ENCODE peak calls at places on chromosomes 12 and 14, in eight cellular contexts. T, G, S, Y, U, E, C and P are unnamed samples. For H3K4me1, the result is how much of the 10 kb centered on the place peaks cover.

GRCh38 chr12:111337371-111337770 is 31.5 kb downstream of the PHETA1 start:
- DNase-seq in T (no peak), G (no peak), S (no peak), Y (no peak), U (no peak), E (no peak), C (no peak), P (no peak)

GRCh38 chr12:123150804-123151678 is at the start of gene PITPNM2:
- DNase-seq in T (peak), G (peak), S (peak), Y (peak), U (peak), E (peak), C (peak), P (peak)

GRCh38 chr12:104944252-104944651 is 13.8 kb downstream of the SLC41A2 start:
- DNase-seq in T (no peak), G (no peak), S (no peak), Y (no peak), U (no peak), E (no peak), C (no peak), P (no peak)

GRCh38 chr12:66598081-66598480 is 80.8 kb downstream of the GRIP1 start:
- DNase-seq in T (no peak), G (no peak), S (no peak), Y (no peak), U (no peak), E (no peak), C (no peak), P (no peak)

GRCh38 chr14:94550041-94550440 is 11.2 kb upstream of the SERPINA4 start:
- DNase-seq in T (no peak), G (peak), S (no peak), Y (no peak), U (no peak), E (no peak), C (no peak), P (no peak)

GRCh38 chr14:72613975-72614319 is 280.0 kb downstream of the DPF3 start:
- DNase-seq in T (no peak), G (no peak), S (no peak), Y (no peak), U (no peak), E (no peak), C (no peak), P (no peak)

GRCh38 chr14:102870994-102871831 is 51.2 kb upstream of the AMN start:
- DNase-seq in T (no peak), G (no peak), S (no peak), Y (no peak), U (no peak), E (no peak), C (peak), P (no peak)

GRCh38 chr14:61524211-61524806 is 171.0 kb upstream of the HIF1A start:
- DNase-seq in T (no peak), G (no peak), S (no peak), Y (no peak), U (no peak), E (no peak), C (peak), P (peak)

GRCh38 chr14:65281991-65282908 is 130.3 kb upstream of the FUT8 start:
- DNase-seq in T (no peak), G (peak), S (no peak), Y (no peak), U (no peak), E (no peak), C (peak), P (no peak)

GRCh38 chr14:30240685-30241084 is 313.0 kb upstream of the PRKD1 start:
- DNase-seq in T (no peak), G (no peak), S (no peak), Y (no peak), U (no peak), E (no peak), C (no peak), P (no peak)

GRCh38 chr12:29580971-29581370 is 83.5 kb upstream of the OVCH1 start:
- DNase-seq in T (no peak), G (no peak), S (no peak), Y (no peak), U (no peak), E (no peak), C (no peak), P (no peak)

GRCh38 chr12:62700091-62700490 is 233.5 kb downstream of the MON2 start:
- DNase-seq in T (no peak), G (no peak), S (no peak), Y (no peak), U (no peak), E (no peak), C (no peak), P (no peak)

GRCh38 chr14:22098435-22098834 is 424.8 kb upstream of the OR4E1 start:
- DNase-seq in T (no peak), G (no peak), S (no peak), Y (no peak), U (no peak), E (no peak), C (no peak), P (no peak)

GRCh38 chr12:8661751-8662150 is 875 bp downstream of the MFAP5 start:
- DNase-seq in T (no peak), G (no peak), S (no peak), Y (no peak), U (no peak), E (no peak), C (no peak), P (no peak)

GRCh38 chr12:12086975-12087692 is 16.4 kb downstream of the BCL2L14 start:
- DNase-seq in T (no peak), G (peak), S (no peak), Y (no peak), U (no peak), E (no peak), C (no peak), P (no peak)

GRCh38 chr14:69945347-69945746 is 66.1 kb downstream of the SMOC1 start:
- DNase-seq in T (no peak), G (no peak), S (no peak), Y (no peak), U (no peak), E (no peak), C (no peak), P (no peak)

GRCh38 chr12:96811083-96811482 is 96.0 kb upstream of the NEDD1 start:
- DNase-seq in T (no peak), G (no peak), S (no peak), Y (no peak), U (no peak), E (no peak), C (no peak), P (no peak)

GRCh38 chr12:110100315-110100970 is 23.7 kb upstream of the IFT81 start:
- DNase-seq in T (peak), G (peak), S (no peak), Y (peak), U (peak), E (peak), C (peak), P (peak)

GRCh38 chr14:39351708-39352107 is 80.5 kb downstream of the FBXO33 start:
- DNase-seq in T (no peak), G (no peak), S (no peak), Y (no peak), U (no peak), E (no peak), C (no peak), P (no peak)

GRCh38 chr12:124002021-124002640 is 29.1 kb downstream of the ZNF664 start:
- DNase-seq in T (no peak), G (no peak), S (no peak), Y (peak), U (no peak), E (no peak), C (no peak), P (no peak)

GRCh38 chr12:101678081-101678480 is 19.4 kb upstream of the CHPT1 start:
- DNase-seq in T (no peak), G (no peak), S (no peak), Y (no peak), U (no peak), E (no peak), C (no peak), P (no peak)

GRCh38 chr12:79522237-79522636 is 168.5 kb downstream of the PAWR start:
- DNase-seq in T (no peak), G (peak), S (no peak), Y (no peak), U (no peak), E (no peak), C (no peak), P (no peak)

GRCh38 chr14:103507751-103508150 is 14.9 kb downstream of the CKB start:
- DNase-seq in T (no peak), G (no peak), S (no peak), Y (no peak), U (peak), E (no peak), C (no peak), P (no peak)

GRCh38 chr12:116127858-116128257 is 149.6 kb downstream of the MED13L start:
- DNase-seq in T (no peak), G (peak), S (no peak), Y (no peak), U (no peak), E (no peak), C (no peak), P (no peak)

GRCh38 chr14:74619672-74620131 is 7.7 kb upstream of the LTBP2 start:
- DNase-seq in T (peak), G (no peak), S (peak), Y (no peak), U (peak), E (no peak), C (peak), P (peak)

GRCh38 chr14:105588236-105588860 is 62.0 kb downstream of the TMEM121 start:
- DNase-seq in T (peak), G (no peak), S (peak), Y (no peak), U (no peak), E (no peak), C (no peak), P (no peak)

GRCh38 chr12:58159941-58160340 is 218.6 kb downstream of the ATP23 start:
- DNase-seq in T (no peak), G (no peak), S (no peak), Y (no peak), U (no peak), E (no peak), C (no peak), P (no peak)

GRCh38 chr12:62520361-62520760 is 53.7 kb downstream of the MON2 start:
- DNase-seq in T (no peak), G (no peak), S (no peak), Y (no peak), U (no peak), E (no peak), C (no peak), P (no peak)

GRCh38 chr12:112839386-112839972 is 47.9 kb downstream of the RPH3A start:
- DNase-seq in T (no peak), G (no peak), S (no peak), Y (peak), U (no peak), E (no peak), C (no peak), P (no peak)

GRCh38 chr14:35366521-35366976 is 38.0 kb downstream of the NFKBIA start:
- DNase-seq in T (no peak), G (no peak), S (no peak), Y (no peak), U (no peak), E (no peak), C (no peak), P (no peak)

GRCh38 chr12:101698782-101699347 is 1.4 kb downstream of the CHPT1 start:
- DNase-seq in T (no peak), G (no peak), S (peak), Y (no peak), U (no peak), E (peak), C (no peak), P (peak)

GRCh38 chr14:36510078-36510799 is 9.8 kb downstream of the NKX2-1 start:
- DNase-seq in T (no peak), G (peak), S (no peak), Y (no peak), U (no peak), E (peak), C (no peak), P (no peak)

GRCh38 chr14:60161176-60162107 is 3.8 kb downstream of the DHRS7 start:
- DNase-seq in T (no peak), G (no peak), S (no peak), Y (no peak), U (no peak), E (no peak), C (no peak), P (no peak)

GRCh38 chr12:101235686-101236085 is 25.6 kb upstream of the SLC5A8 start:
- DNase-seq in T (no peak), G (no peak), S (no peak), Y (no peak), U (no peak), E (no peak), C (no peak), P (no peak)

GRCh38 chr14:30330452-30330851 is 228.5 kb upstream of the G2E3 start:
- DNase-seq in T (no peak), G (no peak), S (no peak), Y (no peak), U (no peak), E (peak), C (no peak), P (peak)

GRCh38 chr14:71600309-71600708 is 331.9 kb upstream of the RGS6 start:
- DNase-seq in T (no peak), G (no peak), S (no peak), Y (no peak), U (no peak), E (no peak), C (no peak), P (no peak)

GRCh38 chr14:103332143-103332919 is 1.7 kb upstream of the EIF5 start:
- DNase-seq in T (no peak), G (peak), S (no peak), Y (no peak), U (no peak), E (no peak), C (no peak), P (no peak)

GRCh38 chr12:109191621-109192250 is 75.3 kb downstream of the ACACB start:
- DNase-seq in T (no peak), G (no peak), S (no peak), Y (no peak), U (no peak), E (no peak), C (no peak), P (no peak)

GRCh38 chr12:111430418-111431353 is 25.0 kb downstream of the SH2B3 start:
- DNase-seq in T (no peak), G (no peak), S (peak), Y (no peak), U (no peak), E (no peak), C (peak), P (no peak)

GRCh38 chr12:29794869-29795268 is 11.1 kb upstream of the TMTC1 start:
- DNase-seq in T (no peak), G (no peak), S (no peak), Y (no peak), U (no peak), E (no peak), C (no peak), P (no peak)

DNA sequence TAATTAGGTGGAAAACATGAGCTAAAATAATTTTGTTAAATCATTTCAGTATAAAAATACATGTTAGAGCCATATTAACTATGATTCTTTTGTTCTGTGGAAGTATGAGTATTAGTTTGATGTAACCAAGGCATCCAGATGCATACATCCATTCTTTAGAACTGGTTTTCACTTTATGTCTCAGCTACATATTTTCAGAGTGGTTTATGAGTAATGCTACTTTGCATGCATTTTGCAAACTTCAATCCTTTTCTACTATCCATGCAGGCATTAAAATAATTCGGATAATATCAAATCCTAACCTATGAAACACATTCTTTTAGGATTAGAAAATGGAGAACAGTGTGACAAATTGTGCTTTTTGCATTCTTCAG is 27.7 kb downstream of the MSRB3 start:
- DNase-seq in T (no peak), G (no peak), S (no peak), Y (no peak), U (no peak), E (no peak), C (no peak), P (no peak)
- H3K4me1 ChIP-seq in T (under half), G (under half), S (under half), Y (under half), U (under half), E (under half), C (half or more), P (under half)

DNA sequence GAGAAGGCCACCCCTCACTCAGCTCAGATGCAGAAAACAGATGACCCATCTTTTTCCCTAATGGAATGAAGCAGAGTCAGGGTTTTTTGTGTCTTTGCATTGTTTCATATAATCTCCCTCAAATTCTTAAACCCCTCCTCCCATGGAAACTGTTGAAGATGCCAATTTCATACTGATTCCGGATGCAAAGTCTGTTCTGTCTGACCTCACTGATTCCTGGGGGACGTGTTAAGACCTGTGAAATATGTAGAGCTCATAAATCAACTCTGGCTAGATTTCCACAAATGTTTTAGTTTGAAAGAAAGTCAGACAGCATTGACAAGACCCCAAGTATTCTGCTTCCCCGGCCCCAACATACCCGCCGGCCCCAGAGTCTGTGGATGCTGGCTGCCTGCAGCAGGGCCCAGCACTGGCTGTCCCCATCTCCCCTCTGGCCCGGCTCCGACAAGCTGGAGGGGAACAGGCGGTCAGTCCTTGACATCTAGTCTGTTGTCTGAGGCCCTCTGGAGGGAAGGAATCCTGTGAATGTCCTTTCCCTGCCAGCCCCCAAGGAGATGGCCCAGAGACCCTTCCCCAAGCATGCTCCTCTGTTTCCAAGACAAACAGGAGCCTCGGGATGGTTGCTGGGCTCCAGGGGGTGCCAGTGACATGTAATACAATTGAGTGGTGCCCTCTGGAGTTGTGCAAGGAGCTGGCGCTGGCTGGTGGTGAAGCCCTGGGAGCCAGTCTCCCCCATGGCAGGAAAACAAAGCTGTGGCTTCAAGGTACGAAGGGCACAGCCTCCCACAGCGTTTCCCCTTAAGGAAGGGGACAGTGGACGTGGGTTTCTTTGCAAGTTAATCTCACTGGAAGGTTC is 22.4 kb downstream of the FBLN5 start:
- DNase-seq in T (no peak), G (no peak), S (no peak), Y (no peak), U (no peak), E (no peak), C (no peak), P (no peak)
- H3K27ac ChIP-seq in T (no peak), G (no peak), S (no peak), Y (no peak), U (no peak), E (no peak), C (peak), P (peak)

GRCh38 chr14:55614304-55614703 is 34.3 kb downstream of the KTN1 start:
- DNase-seq in T (no peak), G (no peak), S (no peak), Y (no peak), U (no peak), E (no peak), C (no peak), P (no peak)
- H3K4me1 ChIP-seq in T (under half), G (under half), S (under half), Y (under half), U (under half), E (under half), C (under half), P (under half)

GRCh38 chr12:93614917-93615596 is 42.6 kb downstream of the SOCS2 start:
- DNase-seq in T (no peak), G (peak), S (no peak), Y (peak), U (no peak), E (no peak), C (no peak), P (no peak)

GRCh38 chr12:93621986-93622385 is 49.5 kb downstream of the SOCS2 start:
- DNase-seq in T (no peak), G (no peak), S (no peak), Y (no peak), U (no peak), E (no peak), C (no peak), P (no peak)

GRCh38 chr12:93618891-93619410 is 46.5 kb downstream of the SOCS2 start:
- DNase-seq in T (no peak), G (no peak), S (no peak), Y (no peak), U (no peak), E (no peak), C (no peak), P (no peak)

GRCh38 chr12:93612719-93613228 is 40.3 kb downstream of the SOCS2 start:
- DNase-seq in T (no peak), G (peak), S (no peak), Y (no peak), U (no peak), E (no peak), C (no peak), P (no peak)

DNA sequence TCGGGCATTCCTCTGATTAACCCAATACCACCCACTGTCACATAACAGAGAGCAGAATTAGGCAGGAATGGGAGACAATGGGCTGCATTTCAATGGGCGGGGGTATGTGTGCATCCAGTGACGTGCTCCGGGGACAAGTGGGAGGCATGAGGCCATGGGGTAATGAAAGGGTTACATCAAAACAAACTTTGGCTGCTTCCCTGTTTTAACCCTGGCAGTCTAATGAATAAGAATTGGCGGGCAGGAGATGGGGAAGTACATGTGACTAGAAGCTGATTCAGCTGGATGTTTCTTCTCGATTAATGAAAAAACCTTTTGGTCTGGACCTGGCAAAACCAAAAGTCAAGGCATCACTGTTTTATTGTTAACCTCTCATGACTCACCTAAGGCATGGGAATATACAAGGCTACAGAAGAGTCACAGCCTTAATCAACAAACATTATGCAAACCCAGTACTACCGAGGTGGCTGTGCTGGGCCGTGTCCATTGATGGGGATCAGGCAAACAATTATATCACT is 44.2 kb downstream of the SOCS2 start:
- DNase-seq in T (no peak), G (peak), S (no peak), Y (no peak), U (no peak), E (no peak), C (no peak), P (no peak)
- H3K27ac ChIP-seq in T (no peak), G (no peak), S (no peak), Y (no peak), U (no peak), E (no peak), C (no peak), P (no peak)

DNA sequence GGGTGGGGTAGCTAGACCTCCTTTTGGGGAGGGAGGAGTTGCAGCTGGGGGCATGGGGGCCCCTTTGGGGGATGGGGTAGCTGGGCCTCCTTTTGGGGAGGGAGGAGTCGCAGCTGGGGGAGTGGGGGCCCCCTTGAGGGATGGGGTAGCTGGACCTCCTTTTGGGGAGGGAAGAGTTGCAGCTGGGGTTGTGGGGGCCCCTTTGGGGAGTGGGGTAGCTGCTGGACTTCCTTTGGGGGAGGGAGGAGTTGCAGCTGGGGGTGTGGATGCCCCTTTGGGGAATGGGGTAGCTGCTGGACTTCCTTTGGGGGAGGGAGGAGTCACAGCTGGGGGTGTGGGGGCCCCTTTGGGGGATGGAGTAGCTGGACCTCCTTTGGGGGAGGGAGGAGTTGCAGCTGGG is 6.9 kb downstream of the NACA start:
- DNase-seq in T (no peak), G (no peak), S (no peak), Y (no peak), U (no peak), E (no peak), C (no peak), P (no peak)
- H3K4me1 ChIP-seq in T (half or more), G (under half), S (under half), Y (under half), U (under half), E (under half), C (half or more), P (under half)